ENCODE peak calls at places on chromosome X, in seven cellular contexts. One of them, this sample, is unnamed.
A peak's percentile ranks its signal among the peaks of the same experiment; 100 is the strongest.

GRCh38 chrX:9651737-9652136 is 113.9 kb downstream of the GPR143 start:
- DNase-seq in CD8-positive, alpha-beta T cell: no peak
- DNase-seq in renal cortical epithelial cell: no peak
- DNase-seq in NCI-H510A treated with DMSO at 0.1 percent for 48 hours: no peak
- DNase-seq in GM20000: no peak
- DNase-seq in HS-5: no peak
- DNase-seq in germinal center: no peak
- DNase-seq in this sample: no peak

GRCh38 chrX:41468647-41469323 is 21.6 kb downstream of the NYX start:
- DNase-seq in GM20000: no peak
- DNase-seq in CD8-positive, alpha-beta T cell: no peak
- DNase-seq in HS-5: no peak
- DNase-seq in NCI-H510A treated with DMSO at 0.1 percent for 48 hours: peak; percentile 95
- DNase-seq in germinal center: no peak
- DNase-seq in renal cortical epithelial cell: peak; percentile 71
- DNase-seq in this sample: no peak

GRCh38 chrX:132022863-132023116 is 312 bp upstream of the STK26 start:
- DNase-seq in GM20000: no peak
- DNase-seq in germinal center: no peak
- DNase-seq in HS-5: no peak
- DNase-seq in CD8-positive, alpha-beta T cell: no peak
- DNase-seq in renal cortical epithelial cell: no peak
- DNase-seq in NCI-H510A treated with DMSO at 0.1 percent for 48 hours: peak; percentile 35
- DNase-seq in this sample: no peak

GRCh38 chrX:9899640-9900075 is 67.5 kb upstream of the CLDN34 start:
- DNase-seq in CD8-positive, alpha-beta T cell: no peak
- DNase-seq in renal cortical epithelial cell: peak; percentile 22
- DNase-seq in GM20000: no peak
- DNase-seq in NCI-H510A treated with DMSO at 0.1 percent for 48 hours: peak; percentile 16
- DNase-seq in HS-5: no peak
- DNase-seq in germinal center: no peak
- DNase-seq in this sample: no peak

GRCh38 chrX:40527543-40527942 is 53.2 kb upstream of the ATP6AP2 start:
- DNase-seq in NCI-H510A treated with DMSO at 0.1 percent for 48 hours: no peak
- DNase-seq in GM20000: no peak
- DNase-seq in germinal center: no peak
- DNase-seq in HS-5: no peak
- DNase-seq in renal cortical epithelial cell: no peak
- DNase-seq in CD8-positive, alpha-beta T cell: no peak
- DNase-seq in this sample: no peak

GRCh38 chrX:48450076-48450475 is 20.0 kb downstream of the SLC38A5 start:
- DNase-seq in HS-5: no peak
- DNase-seq in renal cortical epithelial cell: no peak
- DNase-seq in CD8-positive, alpha-beta T cell: no peak
- DNase-seq in NCI-H510A treated with DMSO at 0.1 percent for 48 hours: no peak
- DNase-seq in germinal center: no peak
- DNase-seq in GM20000: no peak
- DNase-seq in this sample: no peak

GRCh38 chrX:24178441-24178840 is 28.9 kb downstream of the ZFX start:
- DNase-seq in germinal center: no peak
- DNase-seq in HS-5: no peak
- DNase-seq in NCI-H510A treated with DMSO at 0.1 percent for 48 hours: no peak
- DNase-seq in GM20000: no peak
- DNase-seq in CD8-positive, alpha-beta T cell: no peak
- DNase-seq in renal cortical epithelial cell: no peak
- DNase-seq in this sample: no peak

GRCh38 chrX:12360991-12361598 is 222.8 kb downstream of the FRMPD4 start:
- DNase-seq in NCI-H510A treated with DMSO at 0.1 percent for 48 hours: no peak
- DNase-seq in CD8-positive, alpha-beta T cell: no peak
- DNase-seq in HS-5: no peak
- DNase-seq in germinal center: no peak
- DNase-seq in GM20000: no peak
- DNase-seq in renal cortical epithelial cell: peak; percentile 5
- DNase-seq in this sample: peak; percentile 16

GRCh38 chrX:40172169-40172979 is 74.6 kb upstream of the BCOR start:
- DNase-seq in CD8-positive, alpha-beta T cell: no peak
- DNase-seq in GM20000: peak; percentile 27
- DNase-seq in renal cortical epithelial cell: no peak
- DNase-seq in germinal center: no peak
- DNase-seq in HS-5: no peak
- DNase-seq in NCI-H510A treated with DMSO at 0.1 percent for 48 hours: no peak
- DNase-seq in this sample: peak; percentile 59

GRCh38 chrX:123581586-123581985 is 151.3 kb downstream of the THOC2 start:
- DNase-seq in CD8-positive, alpha-beta T cell: no peak
- DNase-seq in germinal center: no peak
- DNase-seq in renal cortical epithelial cell: no peak
- DNase-seq in NCI-H510A treated with DMSO at 0.1 percent for 48 hours: no peak
- DNase-seq in HS-5: no peak
- DNase-seq in GM20000: peak; percentile 16
- DNase-seq in this sample: no peak

GRCh38 chrX:38312436-38312835 is 14.9 kb downstream of the RPGR start:
- DNase-seq in HS-5: peak; percentile 74
- DNase-seq in NCI-H510A treated with DMSO at 0.1 percent for 48 hours: no peak
- DNase-seq in CD8-positive, alpha-beta T cell: no peak
- DNase-seq in GM20000: no peak
- DNase-seq in germinal center: no peak
- DNase-seq in renal cortical epithelial cell: peak; percentile 43
- DNase-seq in this sample: peak; percentile 78

GRCh38 chrX:49919617-49920016 is 2.8 kb upstream of the CLCN5 start:
- DNase-seq in GM20000: peak; percentile 18
- DNase-seq in CD8-positive, alpha-beta T cell: peak; percentile 23
- DNase-seq in germinal center: peak; percentile 9
- DNase-seq in HS-5: no peak
- DNase-seq in NCI-H510A treated with DMSO at 0.1 percent for 48 hours: peak; percentile 1
- DNase-seq in renal cortical epithelial cell: no peak
- DNase-seq in this sample: peak; percentile 14

GRCh38 chrX:131987252-131987651 is 35.9 kb upstream of the STK26 start:
- DNase-seq in GM20000: peak; percentile 36
- DNase-seq in renal cortical epithelial cell: no peak
- DNase-seq in HS-5: no peak
- DNase-seq in CD8-positive, alpha-beta T cell: peak; percentile 44
- DNase-seq in NCI-H510A treated with DMSO at 0.1 percent for 48 hours: no peak
- DNase-seq in germinal center: peak; percentile 7
- DNase-seq in this sample: no peak